ENCODE peak calls at places on chromosomes 6 and 20, in four cellular contexts. One of them, this sample, is unnamed.

GRCh38 chr6:165091121-165091785 is 218.2 kb downstream of the C6orf118 start:
- DNase-seq in heart left ventricle: no peak
- DNase-seq in lung microvascular endothelial cell: no peak
- DNase-seq in posterior cingulate gyrus: no peak
- DNase-seq in this sample: no peak

GRCh38 chr6:30842754-30843610 is 41.3 kb upstream of the DDR1 start:
- DNase-seq in lung microvascular endothelial cell: no peak
- DNase-seq in posterior cingulate gyrus: no peak
- DNase-seq in heart left ventricle: no peak
- DNase-seq in this sample: no peak

GRCh38 chr20:32446301-32447100 is 88.4 kb downstream of the ASXL1 start:
- DNase-seq in lung microvascular endothelial cell: no peak
- DNase-seq in heart left ventricle: no peak
- DNase-seq in posterior cingulate gyrus: peak; percentile 69
- DNase-seq in this sample: no peak

GRCh38 chr20:1860446-1860845 is 34.8 kb upstream of the SIRPA start:
- DNase-seq in lung microvascular endothelial cell: no peak
- DNase-seq in heart left ventricle: no peak
- DNase-seq in posterior cingulate gyrus: no peak
- DNase-seq in this sample: no peak

GRCh38 chr20:10322073-10323012 is 103.7 kb downstream of the SNAP25 start:
- DNase-seq in lung microvascular endothelial cell: no peak
- DNase-seq in heart left ventricle: no peak
- DNase-seq in posterior cingulate gyrus: no peak
- DNase-seq in this sample: no peak

GRCh38 chr6:119249319-119249718 is 100.2 kb downstream of the MAN1A1 start:
- DNase-seq in heart left ventricle: no peak
- DNase-seq in lung microvascular endothelial cell: no peak
- DNase-seq in posterior cingulate gyrus: no peak
- DNase-seq in this sample: no peak

GRCh38 chr6:145241039-145241438 is 494.3 kb downstream of the EPM2A start:
- DNase-seq in lung microvascular endothelial cell: no peak
- DNase-seq in heart left ventricle: no peak
- DNase-seq in posterior cingulate gyrus: no peak
- DNase-seq in this sample: no peak

GRCh38 chr20:1336699-1337387 is 7.9 kb upstream of the SDCBP2 start:
- DNase-seq in lung microvascular endothelial cell: peak; percentile 97
- DNase-seq in posterior cingulate gyrus: peak; percentile 87
- DNase-seq in heart left ventricle: peak; percentile 90
- DNase-seq in this sample: no peak

GRCh38 chr20:23629017-23629541 is 8.7 kb downstream of the CST3 start:
- DNase-seq in lung microvascular endothelial cell: peak; percentile 82
- DNase-seq in heart left ventricle: peak; percentile 75
- DNase-seq in posterior cingulate gyrus: no peak
- DNase-seq in this sample: no peak

GRCh38 chr6:109934293-109934692 is 43.8 kb upstream of the GPR6 start:
- DNase-seq in lung microvascular endothelial cell: no peak
- DNase-seq in posterior cingulate gyrus: no peak
- DNase-seq in heart left ventricle: no peak
- DNase-seq in this sample: no peak

GRCh38 chr6:57134954-57135353 is 37.2 kb upstream of the BAG2 start:
- DNase-seq in lung microvascular endothelial cell: no peak
- DNase-seq in heart left ventricle: no peak
- DNase-seq in posterior cingulate gyrus: no peak
- DNase-seq in this sample: no peak

GRCh38 chr6:150293423-150294280 is 75.2 kb upstream of the IYD start:
- DNase-seq in heart left ventricle: no peak
- DNase-seq in posterior cingulate gyrus: peak; percentile 20
- DNase-seq in lung microvascular endothelial cell: peak; percentile 81
- DNase-seq in this sample: no peak